ENCODE peak calls at places on chromosomes 6 and 20, in ten cellular contexts. C, X, F, T, V, K, J, W, Q and E are unnamed samples.

GRCh38 chr6:40485300-40485699 is 101.9 kb downstream of the LRFN2 start:
- DNase-seq in C (no peak), X (no peak), F (no peak), T (no peak), V (no peak), K (no peak), J (no peak), W (no peak), Q (no peak), E (no peak)

GRCh38 chr6:154705471-154706113 is 27.6 kb upstream of the SCAF8 start:
- DNase-seq in C (no peak), X (no peak), F (no peak), T (no peak), V (peak), K (no peak), J (no peak), W (no peak), Q (no peak), E (no peak)

GRCh38 chr20:7459123-7459522 is 481.1 kb downstream of the HAO1 start:
- DNase-seq in C (no peak), X (no peak), F (peak), T (no peak), V (peak), K (no peak), J (no peak), W (no peak), Q (no peak), E (no peak)

GRCh38 chr20:4483481-4483880 is 238.2 kb upstream of the PRND start:
- DNase-seq in C (no peak), X (no peak), F (peak), T (no peak), V (peak), K (no peak), J (no peak), W (no peak), Q (no peak), E (no peak)

GRCh38 chr6:46199387-46199786 is 28.6 kb upstream of the ENPP5 start:
- DNase-seq in C (no peak), X (no peak), F (peak), T (no peak), V (peak), K (no peak), J (no peak), W (no peak), Q (no peak), E (no peak)

GRCh38 chr6:114216789-114217467 is 125.9 kb downstream of the HS3ST5 start:
- DNase-seq in C (no peak), X (no peak), F (no peak), T (no peak), V (no peak), K (no peak), J (no peak), W (no peak), Q (no peak), E (peak)

GRCh38 chr20:12798286-12798685 is 210.5 kb upstream of the SPTLC3 start:
- DNase-seq in C (no peak), X (no peak), F (no peak), T (no peak), V (no peak), K (no peak), J (no peak), W (no peak), Q (no peak), E (no peak)

GRCh38 chr20:48467622-48468021 is 360.2 kb downstream of the PREX1 start:
- DNase-seq in C (no peak), X (no peak), F (no peak), T (no peak), V (no peak), K (no peak), J (no peak), W (no peak), Q (no peak), E (no peak)

GRCh38 chr20:17867119-17867518 is 101.5 kb downstream of the SNX5 start:
- DNase-seq in C (no peak), X (no peak), F (no peak), T (no peak), V (peak), K (no peak), J (no peak), W (no peak), Q (no peak), E (no peak)

GRCh38 chr6:25122001-25122400 is 157.2 kb upstream of the CARMIL1 start:
- DNase-seq in C (no peak), X (no peak), F (peak), T (no peak), V (peak), K (no peak), J (no peak), W (no peak), Q (no peak), E (no peak)

GRCh38 chr6:91476000-91476399 is 889.1 kb upstream of the MAP3K7 start:
- DNase-seq in C (no peak), X (no peak), F (peak), T (no peak), V (peak), K (peak), J (peak), W (peak), Q (no peak), E (peak)

GRCh38 chr20:62344782-62345181 is 22.3 kb downstream of the LAMA5 start:
- DNase-seq in C (no peak), X (no peak), F (peak), T (no peak), V (no peak), K (no peak), J (no peak), W (no peak), Q (no peak), E (no peak)

GRCh38 chr6:81818778-81819491 is 66.5 kb upstream of the TENT5A start:
- DNase-seq in C (no peak), X (no peak), F (no peak), T (no peak), V (peak), K (no peak), J (no peak), W (no peak), Q (no peak), E (no peak)

GRCh38 chr6:100721256-100721655 is 159.9 kb downstream of the ASCC3 start:
- DNase-seq in C (no peak), X (no peak), F (no peak), T (no peak), V (no peak), K (no peak), J (no peak), W (no peak), Q (no peak), E (no peak)

GRCh38 chr6:47366335-47366879 is 56.7 kb upstream of the TNFRSF21 start:
- DNase-seq in C (no peak), X (no peak), F (no peak), T (no peak), V (no peak), K (no peak), J (no peak), W (no peak), Q (no peak), E (no peak)

GRCh38 chr6:127737768-127738167 is 160.8 kb downstream of the C6orf58 start:
- DNase-seq in C (no peak), X (no peak), F (peak), T (no peak), V (no peak), K (no peak), J (no peak), W (no peak), Q (no peak), E (no peak)

GRCh38 chr6:168493976-168494375 is 53.0 kb downstream of the SMOC2 start:
- DNase-seq in C (no peak), X (no peak), F (no peak), T (no peak), V (no peak), K (no peak), J (no peak), W (no peak), Q (no peak), E (no peak)

GRCh38 chr6:30265166-30265565 is 52.0 kb upstream of the TRIM26 start:
- DNase-seq in C (no peak), X (no peak), F (peak), T (no peak), V (no peak), K (no peak), J (no peak), W (no peak), Q (no peak), E (no peak)

GRCh38 chr20:50353289-50353961 is 156.8 kb upstream of the PTPN1 start:
- DNase-seq in C (no peak), X (no peak), F (no peak), T (no peak), V (no peak), K (no peak), J (no peak), W (no peak), Q (no peak), E (no peak)

GRCh38 chr6:20279608-20280287 is 67.5 kb upstream of the MBOAT1 start:
- DNase-seq in C (no peak), X (no peak), F (no peak), T (no peak), V (no peak), K (no peak), J (peak), W (no peak), Q (no peak), E (no peak)

GRCh38 chr6:46781478-46782378 is 11.5 kb upstream of the MEP1A start:
- DNase-seq in C (peak), X (no peak), F (peak), T (no peak), V (peak), K (peak), J (peak), W (peak), Q (no peak), E (peak)